ENCODE peak calls at places on chromosomes 6 and 20, in seven cellular contexts. C is HepG2, S is H1, X is HCT116, V is SK-N-SH, H is GM12878, I is K562. N is an unnamed sample.

GRCh38 chr6:162899148-162899547 is 171.4 kb downstream of the PACRG start:
- DNase-seq in H (no peak), V (no peak), I (no peak), X (no peak), C (no peak), S (no peak), N (peak; percentile 32)

GRCh38 chr6:41247288-41247865 is 19.2 kb downstream of the TREML4 start:
- DNase-seq in C (no peak), V (no peak), H (no peak), S (no peak), I (no peak), X (no peak), N (no peak)

GRCh38 chr6:118574051-118574865 is 26.2 kb downstream of the PLN start:
- DNase-seq in H (no peak), V (no peak), X (no peak), I (no peak), S (no peak), C (no peak), N (no peak)

GRCh38 chr6:34587325-34587724 is 31.2 kb upstream of the SPDEF start:
- DNase-seq in C (no peak), I (no peak), X (no peak), S (no peak), V (no peak), H (no peak), N (no peak)

GRCh38 chr6:127190552-127190951 is 72.1 kb downstream of the RSPO3 start:
- DNase-seq in I (peak; percentile 29), C (no peak), X (peak; percentile 34), S (no peak), H (no peak), V (no peak), N (no peak)

GRCh38 chr6:75934643-75935472 is 137.6 kb downstream of the IMPG1 start:
- DNase-seq in H (peak; percentile 16), S (peak; percentile 71), I (peak; percentile 67), C (peak; percentile 70), X (peak; percentile 48), V (peak; percentile 77), N (peak; percentile 79)

GRCh38 chr6:38974389-38975133 is 74.0 kb upstream of the GLP1R start:
- DNase-seq in V (no peak), H (no peak), I (no peak), C (no peak), S (no peak), X (no peak), N (no peak)

GRCh38 chr6:21437583-21437982 is 156.0 kb upstream of the SOX4 start:
- DNase-seq in V (no peak), X (no peak), H (no peak), S (no peak), I (no peak), C (no peak), N (no peak)

GRCh38 chr20:48841861-48842529 is 14.2 kb upstream of the PREX1 start:
- DNase-seq in H (no peak), C (no peak), I (peak; percentile 62), S (no peak), V (no peak), X (no peak), N (no peak)

GRCh38 chr6:106749611-106750010 is 120.2 kb downstream of the QRSL1 start:
- DNase-seq in H (no peak), I (no peak), S (no peak), V (no peak), X (no peak), C (no peak), N (no peak)

GRCh38 chr6:88365230-88365629 is 199.1 kb upstream of the CNR1 start:
- DNase-seq in V (no peak), I (no peak), H (no peak), C (no peak), X (no peak), S (no peak), N (no peak)

GRCh38 chr20:61117725-61118124 is 134.3 kb upstream of the CDH4 start:
- DNase-seq in S (no peak), X (no peak), V (no peak), I (no peak), C (no peak), H (no peak), N (no peak)

GRCh38 chr6:117498159-117498558 is 15.7 kb downstream of the DCBLD1 start:
- DNase-seq in S (no peak), H (no peak), X (no peak), V (no peak), C (no peak), I (no peak), N (no peak)

GRCh38 chr20:87372-87771 is at the start of gene DEFB125:
- DNase-seq in V (no peak), S (no peak), X (no peak), H (no peak), C (no peak), I (no peak), N (no peak)

GRCh38 chr6:138371720-138372119 is 6.0 kb upstream of the SMIM28 start:
- DNase-seq in V (no peak), S (no peak), C (no peak), H (no peak), I (peak; percentile 65), X (no peak), N (no peak)

GRCh38 chr6:151291145-151292055 is 51.6 kb downstream of the AKAP12 start:
- DNase-seq in V (peak; percentile 39), X (no peak), I (no peak), C (no peak), S (no peak), H (no peak), N (no peak)

GRCh38 chr6:164947174-164947573 is 362.2 kb downstream of the C6orf118 start:
- DNase-seq in X (no peak), H (no peak), C (no peak), I (no peak), V (no peak), S (no peak), N (no peak)

DNA sequence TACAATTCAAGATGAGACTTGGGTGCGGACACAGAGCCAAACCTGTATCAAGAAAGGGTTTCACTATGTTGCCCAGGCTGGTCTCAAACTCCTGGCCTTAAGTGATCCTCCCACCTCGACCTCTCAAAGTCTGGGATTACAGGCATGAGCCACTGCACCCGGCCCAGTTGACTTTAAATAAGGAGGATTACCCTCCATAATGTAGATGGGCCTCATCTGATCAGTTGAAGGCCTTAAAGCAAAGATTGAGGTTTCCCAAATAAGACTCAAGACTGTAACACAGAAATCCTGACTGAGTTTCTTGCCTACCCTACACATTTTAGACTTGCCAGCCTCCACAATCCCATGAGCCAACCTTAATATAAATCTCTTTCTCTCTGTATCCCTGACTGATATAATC is 12.9 kb upstream of the PEX7 start:
- DNase-seq in X (no peak), H (no peak), C (no peak), S (no peak), V (no peak), I (no peak), N (no peak)
- TF ChIP-seq JUND in X (no peak), H (no peak), C (no peak), S (no peak), V (no peak), I (no peak), N (no peak)

GRCh38 chr20:31674895-31675827 is 37.4 kb downstream of the COX4I2 start:
- DNase-seq in C (no peak), I (peak; percentile 91), X (no peak), H (no peak), V (peak; percentile 46), S (no peak), N (no peak)
- TF ChIP-seq JUND in C (no peak), I (peak; percentile 88), X (no peak), H (no peak), V (no peak), S (no peak), N (no peak)

GRCh38 chr6:140069576-140069975 is 695.1 kb upstream of the CITED2 start:
- DNase-seq in C (no peak), V (no peak), H (no peak), S (no peak), I (no peak), X (no peak), N (no peak)

GRCh38 chr6:140071601-140072062 is 697.2 kb upstream of the CITED2 start:
- DNase-seq in S (no peak), X (no peak), I (no peak), C (no peak), H (peak; percentile 3), V (no peak), N (no peak)

GRCh38 chr6:140071115-140071514 is 696.7 kb upstream of the CITED2 start:
- DNase-seq in S (no peak), H (no peak), C (no peak), I (no peak), V (peak; percentile 24), X (no peak), N (no peak)

GRCh38 chr6:140076078-140076477 is 701.6 kb upstream of the CITED2 start:
- DNase-seq in I (no peak), V (no peak), X (no peak), S (no peak), C (no peak), H (no peak), N (no peak)

GRCh38 chr6:140073456-140073855 is 699.0 kb upstream of the CITED2 start:
- DNase-seq in S (no peak), C (no peak), V (no peak), I (no peak), X (no peak), H (no peak), N (no peak)
- TF ChIP-seq JUND in S (no peak), C (no peak), V (no peak), I (no peak), X (no peak), H (no peak), N (no peak)

GRCh38 chr6:136547336-136547735 is 2.9 kb downstream of the MAP7 start:
- DNase-seq in X (peak; percentile 21), V (peak; percentile 61), H (no peak), C (no peak), S (no peak), I (peak; percentile 60), N (peak; percentile 31)
- TF ChIP-seq JUND in X (no peak), V (no peak), H (no peak), C (no peak), S (no peak), I (no peak), N (no peak)

DNA sequence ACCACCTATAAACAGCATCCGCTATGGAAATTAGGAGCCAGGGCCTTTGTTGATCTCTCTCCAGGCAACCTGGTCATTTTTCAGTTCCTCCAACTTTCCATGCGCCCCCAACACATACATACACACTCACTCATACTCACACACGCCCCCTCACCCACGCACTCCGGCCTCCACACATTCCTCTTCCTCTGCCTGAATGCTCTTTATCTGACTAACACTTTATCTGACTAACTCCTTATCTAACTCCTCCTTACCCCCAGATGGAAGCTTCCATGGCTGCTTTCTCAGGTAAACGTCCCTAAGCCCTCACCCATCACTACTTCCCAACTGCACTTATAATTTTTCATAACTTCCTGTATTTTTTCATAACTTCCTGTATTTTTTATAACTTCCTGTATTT is 17.4 kb downstream of the CASS4 start:
- DNase-seq in S (no peak), H (no peak), X (no peak), I (peak; percentile 76), V (no peak), C (no peak), N (no peak)
- TF ChIP-seq JUND in S (no peak), H (no peak), X (no peak), I (peak; percentile 28), V (no peak), C (no peak), N (no peak)

GRCh38 chr6:64838726-64839125 is 868.3 kb downstream of the EYS start:
- DNase-seq in I (no peak), S (no peak), V (no peak), H (no peak), C (no peak), X (no peak), N (no peak)
- TF ChIP-seq JUND in I (no peak), S (no peak), V (no peak), H (no peak), C (no peak), X (no peak), N (no peak)

N was measured in T47D.